ENCODE peak calls at places on chromosome 14, in four cellular contexts. One of them, this sample, is unnamed.

GRCh38 chr14:67031920-67032774 is 157.1 kb upstream of the GARIN2 start:
- DNase-seq in suprapubic skin: no peak
- DNase-seq in uterus: no peak
- DNase-seq in HCT116: no peak
- DNase-seq in this sample: no peak

GRCh38 chr14:52902971-52903385 is 47.9 kb downstream of the FERMT2 start:
- DNase-seq in suprapubic skin: no peak
- DNase-seq in uterus: no peak
- DNase-seq in HCT116: no peak
- DNase-seq in this sample: no peak

GRCh38 chr14:34081576-34082136 is 130.8 kb upstream of the EGLN3 start:
- DNase-seq in suprapubic skin: no peak
- DNase-seq in uterus: no peak
- DNase-seq in HCT116: peak; percentile 57
- DNase-seq in this sample: no peak

GRCh38 chr14:96267336-96267735 is 11.3 kb downstream of the BDKRB1 start:
- DNase-seq in suprapubic skin: no peak
- DNase-seq in uterus: peak; percentile 38
- DNase-seq in HCT116: no peak
- DNase-seq in this sample: no peak

GRCh38 chr14:54564071-54564798 is 2.7 kb upstream of the SAMD4A start:
- DNase-seq in suprapubic skin: no peak
- DNase-seq in uterus: no peak
- DNase-seq in HCT116: no peak
- DNase-seq in this sample: peak; percentile 44

GRCh38 chr14:101966742-101967141 is 2.4 kb downstream of the DYNC1H1 start:
- DNase-seq in suprapubic skin: no peak
- DNase-seq in uterus: no peak
- DNase-seq in HCT116: no peak
- DNase-seq in this sample: no peak

GRCh38 chr14:36452850-36453249 is 67.2 kb downstream of the NKX2-1 start:
- DNase-seq in suprapubic skin: no peak
- DNase-seq in uterus: no peak
- DNase-seq in HCT116: no peak
- DNase-seq in this sample: no peak

GRCh38 chr14:72653026-72653425 is 240.9 kb downstream of the DPF3 start:
- DNase-seq in suprapubic skin: no peak
- DNase-seq in uterus: no peak
- DNase-seq in HCT116: no peak
- DNase-seq in this sample: no peak

GRCh38 chr14:97028382-97028781 is 231.2 kb downstream of the VRK1 start:
- DNase-seq in suprapubic skin: no peak
- DNase-seq in uterus: no peak
- DNase-seq in HCT116: no peak
- DNase-seq in this sample: peak; percentile 46

GRCh38 chr14:102040153-102040552 is 46.7 kb downstream of the HSP90AA1 start:
- DNase-seq in suprapubic skin: no peak
- DNase-seq in uterus: no peak
- DNase-seq in HCT116: no peak
- DNase-seq in this sample: no peak

GRCh38 chr14:61614693-61615092 is 80.6 kb upstream of the HIF1A start:
- DNase-seq in suprapubic skin: no peak
- DNase-seq in uterus: no peak
- DNase-seq in HCT116: no peak
- DNase-seq in this sample: no peak

GRCh38 chr14:29759521-29760340 is 167.9 kb downstream of the PRKD1 start:
- DNase-seq in suprapubic skin: no peak
- DNase-seq in uterus: no peak
- DNase-seq in HCT116: no peak
- DNase-seq in this sample: no peak

GRCh38 chr14:24159777-24160498 is 1.1 kb upstream of the IRF9 start:
- DNase-seq in suprapubic skin: no peak
- DNase-seq in uterus: no peak
- DNase-seq in HCT116: no peak
- DNase-seq in this sample: no peak

GRCh38 chr14:24160499-24160849 is 591 bp upstream of the IRF9 start:
- DNase-seq in suprapubic skin: no peak
- DNase-seq in uterus: no peak
- DNase-seq in HCT116: no peak
- DNase-seq in this sample: no peak

GRCh38 chr14:24162083-24162482 is 1.0 kb downstream of the IRF9 start:
- DNase-seq in suprapubic skin: no peak
- DNase-seq in uterus: no peak
- DNase-seq in HCT116: no peak
- DNase-seq in this sample: no peak

GRCh38 chr14:24164591-24164991 is 3.5 kb downstream of the IRF9 start:
- DNase-seq in suprapubic skin: no peak
- DNase-seq in uterus: no peak
- DNase-seq in HCT116: no peak
- DNase-seq in this sample: no peak

DNA sequence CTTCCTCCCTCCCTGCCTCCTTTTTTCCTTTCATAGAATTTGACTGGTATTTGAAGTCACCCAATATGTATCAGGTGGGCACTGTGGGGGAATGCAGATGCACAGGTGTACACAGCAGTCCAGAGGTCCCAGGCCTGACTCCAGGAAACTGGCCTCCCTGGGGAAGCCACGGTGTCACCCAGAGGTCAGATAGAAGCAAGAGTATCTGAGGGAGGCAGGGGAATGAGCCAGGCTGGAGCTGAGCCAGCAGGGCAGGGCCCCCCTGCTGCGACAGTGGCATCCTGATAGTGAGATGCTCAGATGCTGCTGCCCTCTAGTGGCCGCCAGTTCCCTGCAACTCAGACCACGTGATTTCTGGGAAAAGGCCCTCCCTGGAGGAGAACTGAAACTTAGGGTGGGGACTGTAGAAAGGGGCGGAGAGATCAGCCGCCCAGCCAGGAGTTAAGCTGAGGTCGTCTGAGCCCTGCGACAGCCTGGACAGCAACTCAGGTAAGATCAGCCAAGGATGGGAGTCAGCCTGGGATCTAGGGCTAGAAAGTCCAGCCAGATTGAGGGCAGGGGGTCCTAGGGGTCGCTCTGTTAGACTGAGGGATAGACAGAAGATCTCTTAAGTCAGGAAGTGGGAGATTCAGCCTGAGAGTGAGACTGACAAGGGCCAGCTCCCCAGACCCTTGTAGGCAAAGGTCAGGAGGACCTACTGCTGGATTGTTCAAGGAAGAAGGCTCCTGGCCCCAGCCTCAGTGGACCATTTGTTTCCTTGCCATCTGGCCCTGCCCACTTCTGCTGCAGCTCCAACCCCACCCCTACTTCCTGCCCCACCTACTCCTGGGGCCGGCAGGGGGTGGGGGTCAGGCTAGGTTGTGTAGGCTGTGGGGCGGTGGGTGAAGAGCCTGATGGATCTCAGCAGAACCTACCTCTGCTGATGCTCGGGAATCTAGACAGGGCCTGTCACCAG is at the start of gene IRF9:
- DNase-seq in suprapubic skin: peak; percentile 97
- DNase-seq in uterus: peak; percentile 98
- DNase-seq in HCT116: peak; percentile 89
- DNase-seq in this sample: peak; percentile 96
- TF ChIP-seq POLR2A in suprapubic skin: no peak
- TF ChIP-seq POLR2A in uterus: peak; percentile 51
- TF ChIP-seq POLR2A in HCT116: peak; percentile 53
- TF ChIP-seq POLR2A in this sample: no peak

GRCh38 chr14:94376108-94376975 is 12.1 kb downstream of the SERPINA1 start:
- DNase-seq in suprapubic skin: no peak
- DNase-seq in uterus: no peak
- DNase-seq in HCT116: no peak
- DNase-seq in this sample: no peak
- TF ChIP-seq POLR2A in suprapubic skin: no peak
- TF ChIP-seq POLR2A in uterus: no peak
- TF ChIP-seq POLR2A in HCT116: no peak
- TF ChIP-seq POLR2A in this sample: no peak

DNA sequence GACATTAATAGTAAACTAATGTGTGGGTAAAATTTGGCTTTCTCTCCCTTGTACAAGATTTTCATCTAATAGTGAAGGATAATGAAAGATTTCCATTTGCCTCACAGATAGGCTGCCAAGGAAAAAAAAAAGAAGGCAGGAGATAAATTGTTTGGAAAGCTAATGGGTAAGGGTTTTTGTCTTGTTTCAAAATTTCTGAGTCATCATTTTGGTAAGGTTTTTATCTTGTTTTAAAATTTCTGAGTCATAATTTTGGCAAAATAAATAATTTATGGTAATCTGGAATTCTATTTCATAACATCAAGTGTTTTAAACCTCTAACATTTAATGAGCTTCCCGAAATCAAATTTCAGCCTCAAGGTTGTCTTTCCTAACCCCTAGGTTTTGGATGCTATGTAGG is 1035.7 kb upstream of the FBXO33 start:
- DNase-seq in suprapubic skin: no peak
- DNase-seq in uterus: no peak
- DNase-seq in HCT116: no peak
- DNase-seq in this sample: no peak
- TF ChIP-seq POLR2A in suprapubic skin: no peak
- TF ChIP-seq POLR2A in uterus: no peak
- TF ChIP-seq POLR2A in HCT116: no peak
- TF ChIP-seq POLR2A in this sample: no peak

DNA sequence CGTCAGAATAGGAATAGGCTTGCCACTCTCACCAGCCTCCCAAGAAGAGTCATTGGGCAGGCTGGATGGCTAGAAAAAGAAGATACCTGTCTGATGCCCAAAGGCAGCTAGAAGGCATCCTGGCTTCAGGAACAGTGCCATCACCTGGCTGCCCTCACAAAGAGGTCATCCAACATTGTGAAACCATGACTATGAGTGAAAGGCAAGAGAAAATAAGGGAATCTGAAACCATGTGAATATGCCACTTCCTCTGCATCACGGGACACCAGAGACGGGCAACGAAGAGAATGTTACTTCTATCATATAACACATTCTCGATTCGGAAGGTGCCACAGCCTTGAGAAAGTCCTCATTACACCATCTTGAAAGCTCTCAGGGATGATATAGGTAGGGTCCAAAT is 182.0 kb downstream of the DAD1 start:
- DNase-seq in suprapubic skin: no peak
- DNase-seq in uterus: no peak
- DNase-seq in HCT116: no peak
- DNase-seq in this sample: no peak
- TF ChIP-seq POLR2A in suprapubic skin: no peak
- TF ChIP-seq POLR2A in uterus: no peak
- TF ChIP-seq POLR2A in HCT116: no peak
- TF ChIP-seq POLR2A in this sample: no peak

GRCh38 chr14:103126873-103127304 is 3.6 kb downstream of the TNFAIP2 start:
- DNase-seq in suprapubic skin: peak; percentile 70
- DNase-seq in uterus: peak; percentile 60
- DNase-seq in HCT116: no peak
- DNase-seq in this sample: no peak
- TF ChIP-seq POLR2A in suprapubic skin: no peak
- TF ChIP-seq POLR2A in uterus: peak; percentile 21
- TF ChIP-seq POLR2A in HCT116: no peak
- TF ChIP-seq POLR2A in this sample: no peak

DNA sequence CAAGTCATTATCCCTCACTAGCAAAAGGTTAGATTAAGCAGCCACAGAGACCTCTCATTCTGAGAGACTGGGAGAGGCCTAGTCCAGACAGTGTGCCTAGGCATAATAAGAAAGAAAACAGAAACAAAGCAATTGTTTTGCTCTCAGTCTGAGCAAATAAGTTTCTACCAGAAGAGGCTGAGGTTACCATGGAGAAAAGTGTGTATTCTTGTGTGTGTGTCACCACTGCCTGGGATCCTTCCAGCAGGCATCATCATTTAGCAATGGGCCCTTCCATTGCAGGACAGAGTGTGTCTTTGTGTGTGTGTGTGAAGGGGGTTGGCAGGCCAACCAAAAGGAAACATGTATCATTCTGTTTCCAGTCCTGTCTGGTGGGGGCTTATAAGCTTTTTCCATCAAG is 3.7 kb downstream of the EFS start:
- DNase-seq in suprapubic skin: peak; percentile 70
- DNase-seq in uterus: no peak
- DNase-seq in HCT116: no peak
- DNase-seq in this sample: no peak
- TF ChIP-seq POLR2A in suprapubic skin: no peak
- TF ChIP-seq POLR2A in uterus: no peak
- TF ChIP-seq POLR2A in HCT116: no peak
- TF ChIP-seq POLR2A in this sample: no peak

GRCh38 chr14:77641207-77641533 is 24.7 kb upstream of the SPTLC2 start:
- DNase-seq in suprapubic skin: no peak
- DNase-seq in uterus: no peak
- DNase-seq in HCT116: no peak
- DNase-seq in this sample: no peak

GRCh38 chr14:77642407-77642806 is 26.0 kb upstream of the SPTLC2 start:
- DNase-seq in suprapubic skin: no peak
- DNase-seq in uterus: no peak
- DNase-seq in HCT116: no peak
- DNase-seq in this sample: no peak

GRCh38 chr14:77638738-77639137 is 22.3 kb upstream of the SPTLC2 start:
- DNase-seq in suprapubic skin: no peak
- DNase-seq in uterus: no peak
- DNase-seq in HCT116: no peak
- DNase-seq in this sample: no peak

GRCh38 chr14:77645520-77646230 is 29.2 kb upstream of the SPTLC2 start:
- DNase-seq in suprapubic skin: no peak
- DNase-seq in uterus: no peak
- DNase-seq in HCT116: no peak
- DNase-seq in this sample: no peak

GRCh38 chr14:77641534-77642341 is 25.3 kb upstream of the SPTLC2 start:
- DNase-seq in suprapubic skin: peak; percentile 86
- DNase-seq in uterus: peak; percentile 74
- DNase-seq in HCT116: no peak
- DNase-seq in this sample: peak; percentile 68
- TF ChIP-seq POLR2A in suprapubic skin: no peak
- TF ChIP-seq POLR2A in uterus: no peak
- TF ChIP-seq POLR2A in HCT116: no peak
- TF ChIP-seq POLR2A in this sample: no peak

GRCh38 chr14:50116221-50116956 is at the start of gene VCPKMT:
- DNase-seq in suprapubic skin: peak; percentile 97
- DNase-seq in uterus: peak; percentile 94
- DNase-seq in HCT116: peak; percentile 73
- DNase-seq in this sample: peak; percentile 93
- TF ChIP-seq POLR2A in suprapubic skin: no peak
- TF ChIP-seq POLR2A in uterus: peak; percentile 86
- TF ChIP-seq POLR2A in HCT116: peak; percentile 78
- TF ChIP-seq POLR2A in this sample: peak; percentile 88

GRCh38 chr14:22493753-22494152 is 95.3 kb downstream of the DAD1 start:
- DNase-seq in suprapubic skin: no peak
- DNase-seq in uterus: no peak
- DNase-seq in HCT116: no peak
- DNase-seq in this sample: no peak

GRCh38 chr14:22492601-22493000 is 96.4 kb downstream of the DAD1 start:
- DNase-seq in suprapubic skin: no peak
- DNase-seq in uterus: no peak
- DNase-seq in HCT116: no peak
- DNase-seq in this sample: no peak

GRCh38 chr14:22493143-22493542 is 95.9 kb downstream of the DAD1 start:
- DNase-seq in suprapubic skin: no peak
- DNase-seq in uterus: no peak
- DNase-seq in HCT116: no peak
- DNase-seq in this sample: no peak

GRCh38 chr14:22489957-22490950 is 98.8 kb downstream of the DAD1 start:
- DNase-seq in suprapubic skin: no peak
- DNase-seq in uterus: no peak
- DNase-seq in HCT116: no peak
- DNase-seq in this sample: no peak

GRCh38 chr14:22491683-22492483 is 97.1 kb downstream of the DAD1 start:
- DNase-seq in suprapubic skin: no peak
- DNase-seq in uterus: no peak
- DNase-seq in HCT116: no peak
- DNase-seq in this sample: no peak
- TF ChIP-seq POLR2A in suprapubic skin: no peak
- TF ChIP-seq POLR2A in uterus: no peak
- TF ChIP-seq POLR2A in HCT116: no peak
- TF ChIP-seq POLR2A in this sample: no peak

This sample was measured in NB4.